ENCODE peak calls at places on chromosome 4, in eight cellular contexts. U is chondrocyte; X is activated CD8-positive, alpha-beta memory T cell treated with anti-CD3 and anti-CD28 coated beads, Interleukin-2, amount 50 U/mL, for 48 hours; S is astrocyte of the spinal cord; K is AG10803; E is H7; M is H54; G is naive B cell. Q is an unnamed sample.
A peak's percentile ranks its signal among the peaks of the same experiment; 100 is the strongest.

GRCh38 chr4:7183780-7184460 is 8.4 kb upstream of the SORCS2 start:
- DNase-seq in U (no peak), X (peak; percentile 34), S (no peak), K (no peak), E (peak; percentile 9), M (no peak), G (no peak), Q (peak; percentile 10)

GRCh38 chr4:32631824-32632223 is 1911.7 kb downstream of the PCDH7 start:
- DNase-seq in U (no peak), X (no peak), S (no peak), K (no peak), E (peak; percentile 2), M (no peak), G (no peak), Q (no peak)

GRCh38 chr4:100287569-100287968 is 97.3 kb upstream of the DDIT4L start:
- DNase-seq in U (no peak), X (no peak), S (no peak), K (peak; percentile 23), E (no peak), M (no peak), G (no peak), Q (no peak)

GRCh38 chr4:126916626-126917140 is 716.1 kb upstream of the INTU start:
- DNase-seq in U (no peak), X (no peak), S (peak; percentile 89), K (peak; percentile 93), E (no peak), M (no peak), G (no peak), Q (no peak)

GRCh38 chr4:71380721-71381120 is 41.9 kb downstream of the SLC4A4 start:
- DNase-seq in U (no peak), X (no peak), S (peak; percentile 52), K (peak; percentile 65), E (no peak), M (no peak), G (no peak), Q (no peak)

GRCh38 chr4:159142254-159142653 is 39.4 kb downstream of the RAPGEF2 start:
- DNase-seq in U (no peak), X (no peak), S (peak; percentile 33), K (peak; percentile 52), E (no peak), M (no peak), G (no peak), Q (no peak)

GRCh38 chr4:118281611-118282442 is 71.0 kb downstream of the PRSS12 start:
- DNase-seq in U (no peak), X (no peak), S (peak; percentile 67), K (peak; percentile 58), E (peak; percentile 16), M (no peak), G (no peak), Q (no peak)

GRCh38 chr4:73911746-73912145 is 42.6 kb downstream of the CXCL1 start:
- DNase-seq in U (no peak), X (no peak), S (no peak), K (peak; percentile 73), E (no peak), M (no peak), G (no peak), Q (no peak)

GRCh38 chr4:122884504-122884903 is 37.9 kb downstream of the NUDT6 start:
- DNase-seq in U (no peak), X (no peak), S (no peak), K (no peak), E (no peak), M (no peak), G (no peak), Q (no peak)

GRCh38 chr4:55838356-55838755 is 15.1 kb upstream of the EXOC1 start:
- DNase-seq in U (no peak), X (no peak), S (no peak), K (peak; percentile 3), E (no peak), M (no peak), G (no peak), Q (no peak)

GRCh38 chr4:5893591-5893990 is 705 bp upstream of the CRMP1 start:
- DNase-seq in U (no peak), X (no peak), S (no peak), K (no peak), E (peak; percentile 39), M (no peak), G (no peak), Q (no peak)

GRCh38 chr4:165621983-165622382 is 243.2 kb downstream of the CPE start:
- DNase-seq in U (no peak), X (no peak), S (no peak), K (no peak), E (no peak), M (no peak), G (no peak), Q (no peak)

GRCh38 chr4:67500373-67500772 is 44.9 kb downstream of the CENPC start:
- DNase-seq in U (no peak), X (no peak), S (no peak), K (no peak), E (no peak), M (no peak), G (no peak), Q (no peak)

GRCh38 chr4:128574706-128575105 is 234.8 kb upstream of the JADE1 start:
- DNase-seq in U (no peak), X (peak; percentile 84), S (peak; percentile 73), K (peak; percentile 42), E (peak; percentile 86), M (peak; percentile 15), G (peak; percentile 30), Q (peak; percentile 79)

GRCh38 chr4:13546855-13547562 is 2.7 kb upstream of the NKX3-2 start:
- DNase-seq in U (no peak), X (no peak), S (no peak), K (no peak), E (peak; percentile 78), M (no peak), G (no peak), Q (peak; percentile 77)

GRCh38 chr4:181968371-181968770 is 274.8 kb upstream of the TENM3 start:
- DNase-seq in U (no peak), X (no peak), S (peak; percentile 83), K (peak; percentile 80), E (no peak), M (no peak), G (no peak), Q (no peak)

GRCh38 chr4:73451404-73451803 is 15.4 kb downstream of the AFP start:
- DNase-seq in U (no peak), X (no peak), S (peak; percentile 93), K (peak; percentile 26), E (peak; percentile 25), M (no peak), G (no peak), Q (no peak)

GRCh38 chr4:73434311-73434710 is 1.7 kb upstream of the AFP start:
- DNase-seq in U (no peak), X (no peak), S (no peak), K (no peak), E (peak; percentile 34), M (no peak), G (no peak), Q (no peak)

GRCh38 chr4:145154573-145154972 is 25.8 kb downstream of the OTUD4 start:
- DNase-seq in U (no peak), X (no peak), S (peak; percentile 30), K (peak; percentile 33), E (peak; percentile 10), M (no peak), G (peak; percentile 17), Q (no peak)